ENCODE peak calls at places on chromosomes 12 and 14, in seven cellular contexts. One of them, this sample, is unnamed.

GRCh38 chr14:30015471-30015870 is 87.8 kb upstream of the PRKD1 start:
- DNase-seq in H1: no peak
- DNase-seq in SK-N-SH: no peak
- DNase-seq in HepG2: no peak
- DNase-seq in K562: no peak
- DNase-seq in GM12878: no peak
- DNase-seq in HCT116: no peak
- DNase-seq in this sample: no peak

GRCh38 chr12:2092890-2093289 is 40.1 kb downstream of the CACNA1C start:
- DNase-seq in HepG2: no peak
- DNase-seq in GM12878: no peak
- DNase-seq in SK-N-SH: no peak
- DNase-seq in H1: no peak
- DNase-seq in HCT116: no peak
- DNase-seq in K562: no peak
- DNase-seq in this sample: no peak

GRCh38 chr14:93982684-93983007 is 6.3 kb upstream of the ASB2 start:
- DNase-seq in SK-N-SH: no peak
- DNase-seq in HCT116: no peak
- DNase-seq in GM12878: no peak
- DNase-seq in H1: no peak
- DNase-seq in HepG2: no peak
- DNase-seq in K562: no peak
- DNase-seq in this sample: no peak

GRCh38 chr14:104076743-104077142 is 8.8 kb upstream of the ASPG start:
- DNase-seq in HCT116: no peak
- DNase-seq in SK-N-SH: no peak
- DNase-seq in GM12878: no peak
- DNase-seq in H1: no peak
- DNase-seq in HepG2: no peak
- DNase-seq in K562: no peak
- DNase-seq in this sample: no peak

GRCh38 chr12:56634837-56635538 is 4.9 kb upstream of the BAZ2A start:
- DNase-seq in H1: no peak
- DNase-seq in K562: peak
- DNase-seq in HepG2: peak
- DNase-seq in GM12878: no peak
- DNase-seq in SK-N-SH: peak
- DNase-seq in HCT116: peak
- DNase-seq in this sample: peak

GRCh38 chr12:71760471-71760870 is 5.8 kb downstream of the RAB21 start:
- DNase-seq in K562: no peak
- DNase-seq in H1: no peak
- DNase-seq in SK-N-SH: no peak
- DNase-seq in HCT116: no peak
- DNase-seq in GM12878: no peak
- DNase-seq in HepG2: no peak
- DNase-seq in this sample: no peak

GRCh38 chr14:24179961-24180726 is 8.3 kb downstream of the REC8 start:
- DNase-seq in SK-N-SH: no peak
- DNase-seq in HepG2: no peak
- DNase-seq in H1: no peak
- DNase-seq in HCT116: no peak
- DNase-seq in GM12878: no peak
- DNase-seq in K562: no peak
- DNase-seq in this sample: no peak

GRCh38 chr14:80996049-80996901 is 40.9 kb downstream of the TSHR start:
- DNase-seq in HCT116: peak
- DNase-seq in HepG2: peak
- DNase-seq in H1: no peak
- DNase-seq in GM12878: no peak
- DNase-seq in SK-N-SH: peak
- DNase-seq in K562: peak
- DNase-seq in this sample: peak

GRCh38 chr14:54253195-54253947 is 143.4 kb upstream of the CDKN3 start:
- DNase-seq in H1: no peak
- DNase-seq in K562: no peak
- DNase-seq in GM12878: no peak
- DNase-seq in HepG2: peak
- DNase-seq in SK-N-SH: no peak
- DNase-seq in HCT116: peak
- DNase-seq in this sample: peak

GRCh38 chr12:12357697-12358476 is 1.0 kb downstream of the BORCS5 start:
- DNase-seq in HepG2: no peak
- DNase-seq in H1: no peak
- DNase-seq in K562: no peak
- DNase-seq in GM12878: no peak
- DNase-seq in HCT116: no peak
- DNase-seq in SK-N-SH: no peak
- DNase-seq in this sample: no peak

GRCh38 chr12:116343331-116343884 is 65.9 kb upstream of the MED13L start:
- DNase-seq in HCT116: no peak
- DNase-seq in SK-N-SH: no peak
- DNase-seq in GM12878: no peak
- DNase-seq in K562: no peak
- DNase-seq in H1: no peak
- DNase-seq in HepG2: no peak
- DNase-seq in this sample: no peak

GRCh38 chr12:80810874-80811273 is 94.2 kb downstream of the MYF5 start:
- DNase-seq in GM12878: no peak
- DNase-seq in K562: no peak
- DNase-seq in SK-N-SH: no peak
- DNase-seq in HepG2: no peak
- DNase-seq in H1: no peak
- DNase-seq in HCT116: no peak
- DNase-seq in this sample: no peak

GRCh38 chr14:22849212-22849819 is 12.9 kb downstream of the MMP14 start:
- DNase-seq in HepG2: no peak
- DNase-seq in SK-N-SH: peak
- DNase-seq in K562: no peak
- DNase-seq in GM12878: no peak
- DNase-seq in H1: no peak
- DNase-seq in HCT116: no peak
- DNase-seq in this sample: no peak

GRCh38 chr12:104672501-104673265 is 215.9 kb downstream of the CHST11 start:
- DNase-seq in K562: no peak
- DNase-seq in HepG2: no peak
- DNase-seq in H1: no peak
- DNase-seq in HCT116: no peak
- DNase-seq in SK-N-SH: no peak
- DNase-seq in GM12878: no peak
- DNase-seq in this sample: no peak
- TF ChIP-seq JUND in K562: no peak
- TF ChIP-seq JUND in HepG2: no peak
- TF ChIP-seq JUND in H1: no peak
- TF ChIP-seq JUND in HCT116: no peak
- TF ChIP-seq JUND in SK-N-SH: no peak
- TF ChIP-seq JUND in GM12878: no peak
- TF ChIP-seq JUND in this sample: no peak

DNA sequence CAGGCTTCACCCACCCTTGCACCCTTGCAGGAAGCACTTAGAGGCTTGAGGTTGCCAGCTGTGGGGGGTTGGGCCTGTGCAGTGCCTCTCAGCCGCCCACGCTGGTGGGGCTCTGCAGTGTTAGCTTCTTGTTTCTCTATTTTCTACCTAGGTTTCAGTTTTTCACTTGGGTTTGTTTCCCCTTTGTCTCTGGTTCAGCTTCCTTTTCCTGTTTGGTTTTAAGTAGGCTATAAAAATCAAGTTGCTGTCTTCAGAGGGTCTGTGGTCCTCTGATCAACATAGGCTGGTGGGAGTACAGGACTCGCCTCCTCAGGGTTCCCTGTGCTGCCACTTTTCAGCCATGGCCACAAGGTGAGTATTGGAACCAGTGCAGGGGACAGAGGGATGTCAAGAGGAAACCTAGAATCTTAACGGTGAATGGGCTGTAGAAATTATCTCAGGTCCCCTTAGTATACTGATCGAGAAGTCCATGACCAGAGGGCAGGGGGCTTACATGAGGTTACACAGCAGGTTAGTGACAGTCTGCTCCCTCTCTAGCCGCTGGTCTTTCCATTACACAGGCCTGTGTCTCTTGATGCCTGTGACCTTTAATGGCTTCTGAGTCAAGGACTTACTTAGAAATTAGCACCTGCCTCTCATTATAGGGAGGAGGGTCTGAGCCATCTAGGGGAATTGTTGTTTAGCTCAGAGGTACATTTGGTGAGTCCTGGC is at the start of gene EVL:
- DNase-seq in SK-N-SH: no peak
- DNase-seq in HCT116: no peak
- DNase-seq in GM12878: peak
- DNase-seq in K562: no peak
- DNase-seq in H1: no peak
- DNase-seq in HepG2: no peak
- DNase-seq in this sample: no peak
- TF ChIP-seq JUND in SK-N-SH: no peak
- TF ChIP-seq JUND in HCT116: no peak
- TF ChIP-seq JUND in GM12878: no peak
- TF ChIP-seq JUND in K562: no peak
- TF ChIP-seq JUND in H1: no peak
- TF ChIP-seq JUND in HepG2: no peak
- TF ChIP-seq JUND in this sample: no peak

GRCh38 chr14:51262868-51263267 is 22.8 kb downstream of the TMX1 start:
- DNase-seq in K562: no peak
- DNase-seq in H1: no peak
- DNase-seq in GM12878: no peak
- DNase-seq in HCT116: no peak
- DNase-seq in SK-N-SH: no peak
- DNase-seq in HepG2: no peak
- DNase-seq in this sample: no peak
- TF ChIP-seq JUND in K562: no peak
- TF ChIP-seq JUND in H1: no peak
- TF ChIP-seq JUND in GM12878: no peak
- TF ChIP-seq JUND in HCT116: no peak
- TF ChIP-seq JUND in SK-N-SH: no peak
- TF ChIP-seq JUND in HepG2: no peak
- TF ChIP-seq JUND in this sample: no peak

GRCh38 chr14:69612759-69613145 is 1.4 kb downstream of the SUSD6 start:
- DNase-seq in H1: no peak
- DNase-seq in HCT116: peak
- DNase-seq in SK-N-SH: no peak
- DNase-seq in HepG2: no peak
- DNase-seq in K562: no peak
- DNase-seq in GM12878: no peak
- DNase-seq in this sample: peak
- TF ChIP-seq JUND in H1: no peak
- TF ChIP-seq JUND in HCT116: no peak
- TF ChIP-seq JUND in SK-N-SH: no peak
- TF ChIP-seq JUND in HepG2: no peak
- TF ChIP-seq JUND in K562: no peak
- TF ChIP-seq JUND in GM12878: no peak
- TF ChIP-seq JUND in this sample: no peak

DNA sequence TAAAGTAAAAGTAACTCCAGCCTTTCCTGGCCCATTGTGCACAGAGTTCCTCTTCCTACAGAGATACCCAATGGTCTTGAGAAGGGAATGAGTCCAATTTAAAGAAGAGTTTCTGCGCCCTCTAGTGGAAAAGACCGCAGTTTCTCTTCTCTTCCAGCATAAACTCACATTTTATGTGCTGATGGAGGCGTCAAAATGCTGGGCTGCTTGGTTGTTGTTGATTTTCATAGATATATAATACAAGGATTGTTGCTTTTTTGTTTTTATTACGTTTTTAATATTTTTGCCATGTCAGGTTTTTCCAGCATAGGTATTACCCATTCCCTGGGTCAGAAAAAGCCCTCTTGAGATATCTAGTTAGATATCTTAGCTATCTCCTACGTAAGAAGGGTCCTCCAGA is 356.9 kb upstream of the STXBP6 start:
- DNase-seq in HepG2: peak
- DNase-seq in GM12878: no peak
- DNase-seq in K562: peak
- DNase-seq in HCT116: no peak
- DNase-seq in H1: peak
- DNase-seq in SK-N-SH: no peak
- DNase-seq in this sample: peak
- TF ChIP-seq JUND in HepG2: no peak
- TF ChIP-seq JUND in GM12878: no peak
- TF ChIP-seq JUND in K562: no peak
- TF ChIP-seq JUND in HCT116: no peak
- TF ChIP-seq JUND in H1: no peak
- TF ChIP-seq JUND in SK-N-SH: no peak
- TF ChIP-seq JUND in this sample: no peak

DNA sequence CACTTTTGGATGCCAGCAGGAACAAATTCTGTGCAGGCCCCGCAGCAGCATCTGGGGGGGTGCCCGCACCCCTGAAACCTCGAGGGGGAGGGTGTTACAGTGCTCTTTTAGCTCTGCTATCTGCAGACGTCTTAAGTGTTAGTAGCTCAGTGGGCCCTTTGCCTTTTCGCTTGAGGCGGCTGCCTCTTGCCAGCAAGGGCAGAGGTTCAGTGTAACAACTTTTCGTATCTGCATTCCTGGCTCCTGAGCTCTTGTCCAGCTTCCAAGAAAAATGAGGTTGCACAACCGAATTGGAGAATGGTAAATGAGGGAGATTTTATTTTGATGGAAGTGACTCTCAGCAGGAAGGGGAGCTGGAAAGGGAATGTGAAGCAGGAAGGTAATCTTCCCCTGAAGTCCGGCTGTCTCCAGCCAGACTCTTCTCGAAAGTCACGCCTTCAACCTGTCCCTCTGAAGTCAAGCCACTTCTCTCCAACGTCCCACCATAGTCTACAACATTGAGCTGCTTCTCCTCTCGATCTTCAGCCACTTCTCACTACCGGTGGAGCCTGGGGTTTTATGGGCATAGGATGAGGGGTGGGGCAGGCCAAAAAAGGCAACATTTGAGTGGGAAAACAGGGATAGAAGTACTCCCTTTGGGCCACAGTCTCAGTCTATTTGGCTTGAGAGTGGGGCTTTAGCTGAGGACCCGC is 17.8 kb downstream of the TAS2R50 start:
- DNase-seq in K562: no peak
- DNase-seq in HCT116: no peak
- DNase-seq in GM12878: no peak
- DNase-seq in SK-N-SH: no peak
- DNase-seq in HepG2: no peak
- DNase-seq in H1: no peak
- DNase-seq in this sample: no peak
- TF ChIP-seq JUND in K562: no peak
- TF ChIP-seq JUND in HCT116: no peak
- TF ChIP-seq JUND in GM12878: no peak
- TF ChIP-seq JUND in SK-N-SH: no peak
- TF ChIP-seq JUND in HepG2: no peak
- TF ChIP-seq JUND in H1: no peak
- TF ChIP-seq JUND in this sample: no peak